ENCODE peak calls at places on chromosomes 5 and 9, in five cellular contexts. One of them, this sample, is unnamed.

GRCh38 chr5:170195876-170196275 is 36.9 kb upstream of the C5orf58 start:
- DNase-seq in endothelial cell of umbilical vein: no peak
- DNase-seq in GM23338: no peak
- DNase-seq in neural progenitor cell: peak; percentile 60
- DNase-seq in A673: peak; percentile 13
- DNase-seq in this sample: no peak

GRCh38 chr9:98031935-98032334 is 24.6 kb upstream of the NANS start:
- DNase-seq in GM23338: no peak
- DNase-seq in neural progenitor cell: no peak
- DNase-seq in endothelial cell of umbilical vein: no peak
- DNase-seq in A673: no peak
- DNase-seq in this sample: peak; percentile 73

GRCh38 chr5:143182901-143183820 is 220.3 kb downstream of the NR3C1 start:
- DNase-seq in endothelial cell of umbilical vein: peak; percentile 70
- DNase-seq in neural progenitor cell: no peak
- DNase-seq in A673: no peak
- DNase-seq in GM23338: no peak
- DNase-seq in this sample: no peak

GRCh38 chr9:121398374-121398773 is 28.3 kb upstream of the STOM start:
- DNase-seq in GM23338: no peak
- DNase-seq in neural progenitor cell: no peak
- DNase-seq in A673: no peak
- DNase-seq in endothelial cell of umbilical vein: peak; percentile 60
- DNase-seq in this sample: peak; percentile 100

GRCh38 chr9:134658378-134658955 is 16.9 kb downstream of the COL5A1 start:
- DNase-seq in A673: no peak
- DNase-seq in GM23338: no peak
- DNase-seq in endothelial cell of umbilical vein: no peak
- DNase-seq in neural progenitor cell: peak; percentile 45
- DNase-seq in this sample: no peak

GRCh38 chr5:155530046-155530445 is 516.5 kb downstream of the KIF4B start:
- DNase-seq in endothelial cell of umbilical vein: no peak
- DNase-seq in neural progenitor cell: no peak
- DNase-seq in A673: peak; percentile 1
- DNase-seq in GM23338: no peak
- DNase-seq in this sample: peak; percentile 25

GRCh38 chr5:2901511-2901910 is 150.0 kb upstream of the IRX2 start:
- DNase-seq in endothelial cell of umbilical vein: no peak
- DNase-seq in A673: no peak
- DNase-seq in neural progenitor cell: no peak
- DNase-seq in GM23338: no peak
- DNase-seq in this sample: no peak

GRCh38 chr9:111974092-111974681 is 77.6 kb downstream of the UGCG start:
- DNase-seq in A673: no peak
- DNase-seq in neural progenitor cell: no peak
- DNase-seq in endothelial cell of umbilical vein: peak; percentile 48
- DNase-seq in GM23338: no peak
- DNase-seq in this sample: peak; percentile 58

GRCh38 chr5:132025403-132025971 is 14.0 kb upstream of the ACSL6 start:
- DNase-seq in A673: no peak
- DNase-seq in neural progenitor cell: no peak
- DNase-seq in endothelial cell of umbilical vein: no peak
- DNase-seq in GM23338: no peak
- DNase-seq in this sample: no peak

GRCh38 chr9:105328872-105329728 is 84.6 kb downstream of the SLC44A1 start:
- DNase-seq in GM23338: no peak
- DNase-seq in endothelial cell of umbilical vein: no peak
- DNase-seq in A673: no peak
- DNase-seq in neural progenitor cell: no peak
- DNase-seq in this sample: no peak

GRCh38 chr9:131562032-131562959 is 17.0 kb downstream of the PRRT1B start:
- DNase-seq in endothelial cell of umbilical vein: no peak
- DNase-seq in GM23338: peak; percentile 58
- DNase-seq in neural progenitor cell: no peak
- DNase-seq in A673: peak; percentile 63
- DNase-seq in this sample: peak; percentile 62

GRCh38 chr9:13459071-13459470 is 179.6 kb upstream of the MPDZ start:
- DNase-seq in GM23338: no peak
- DNase-seq in endothelial cell of umbilical vein: peak; percentile 13
- DNase-seq in A673: no peak
- DNase-seq in neural progenitor cell: no peak
- DNase-seq in this sample: no peak

GRCh38 chr9:135998410-135999071 is 37.4 kb upstream of the UBAC1 start:
- DNase-seq in neural progenitor cell: no peak
- DNase-seq in endothelial cell of umbilical vein: no peak
- DNase-seq in GM23338: no peak
- DNase-seq in A673: no peak
- DNase-seq in this sample: no peak

GRCh38 chr9:121945281-121945680 is 147.8 kb downstream of the TTLL11 start:
- DNase-seq in neural progenitor cell: no peak
- DNase-seq in endothelial cell of umbilical vein: no peak
- DNase-seq in GM23338: no peak
- DNase-seq in A673: no peak
- DNase-seq in this sample: no peak

GRCh38 chr5:169576181-169576598 is 7.4 kb upstream of the SPDL1 start:
- DNase-seq in A673: no peak
- DNase-seq in endothelial cell of umbilical vein: no peak
- DNase-seq in neural progenitor cell: no peak
- DNase-seq in GM23338: no peak
- DNase-seq in this sample: peak; percentile 99

GRCh38 chr5:66658516-66658915 is 62.3 kb downstream of the MAST4 start:
- DNase-seq in endothelial cell of umbilical vein: no peak
- DNase-seq in neural progenitor cell: peak; percentile 6
- DNase-seq in A673: no peak
- DNase-seq in GM23338: no peak
- DNase-seq in this sample: no peak

GRCh38 chr5:66655395-66656324 is 59.5 kb downstream of the MAST4 start:
- DNase-seq in endothelial cell of umbilical vein: no peak
- DNase-seq in neural progenitor cell: peak; percentile 47
- DNase-seq in A673: no peak
- DNase-seq in GM23338: peak; percentile 44
- DNase-seq in this sample: peak; percentile 29

GRCh38 chr5:66660401-66660800 is 64.2 kb downstream of the MAST4 start:
- DNase-seq in neural progenitor cell: no peak
- DNase-seq in GM23338: no peak
- DNase-seq in endothelial cell of umbilical vein: no peak
- DNase-seq in A673: no peak
- DNase-seq in this sample: peak; percentile 75

GRCh38 chr5:66659780-66660179 is 63.6 kb downstream of the MAST4 start:
- DNase-seq in neural progenitor cell: no peak
- DNase-seq in GM23338: no peak
- DNase-seq in endothelial cell of umbilical vein: no peak
- DNase-seq in A673: no peak
- DNase-seq in this sample: no peak

GRCh38 chr5:66661149-66661548 is 65.0 kb downstream of the MAST4 start:
- DNase-seq in neural progenitor cell: no peak
- DNase-seq in GM23338: no peak
- DNase-seq in endothelial cell of umbilical vein: no peak
- DNase-seq in A673: no peak
- DNase-seq in this sample: peak; percentile 85
- TF ChIP-seq EZH2 in neural progenitor cell: no peak
- TF ChIP-seq EZH2 in GM23338: no peak
- TF ChIP-seq EZH2 in endothelial cell of umbilical vein: no peak
- TF ChIP-seq EZH2 in A673: no peak
- TF ChIP-seq EZH2 in this sample: no peak

GRCh38 chr5:42301349-42301748 is 121.9 kb upstream of the GHR start:
- DNase-seq in A673: no peak
- DNase-seq in GM23338: no peak
- DNase-seq in neural progenitor cell: no peak
- DNase-seq in endothelial cell of umbilical vein: no peak
- DNase-seq in this sample: peak; percentile 79
- TF ChIP-seq CTCF in A673: no peak
- TF ChIP-seq CTCF in GM23338: no peak
- TF ChIP-seq CTCF in neural progenitor cell: no peak
- TF ChIP-seq CTCF in endothelial cell of umbilical vein: no peak
- TF ChIP-seq CTCF in this sample: no peak

DNA sequence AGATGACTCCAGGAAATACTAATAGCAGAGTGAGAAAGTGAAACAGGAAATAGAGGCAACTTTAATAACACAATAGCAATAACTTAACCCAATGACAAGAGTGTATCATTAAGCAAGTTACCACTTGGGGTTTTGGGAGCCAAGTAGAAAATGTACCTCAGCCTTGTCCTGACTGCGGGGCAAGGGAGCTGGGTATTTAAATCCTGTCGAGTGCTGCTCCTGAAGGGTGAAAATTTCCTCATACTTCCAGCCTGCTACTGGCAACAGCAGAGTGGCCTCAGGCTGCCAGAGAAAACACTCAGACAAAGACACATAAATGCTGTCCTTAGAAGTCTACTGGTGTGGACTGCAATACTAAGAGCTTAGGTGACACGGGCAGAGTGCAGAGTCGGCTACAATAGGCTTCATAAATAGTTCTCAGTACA is 112.5 kb upstream of the EMB start:
- DNase-seq in endothelial cell of umbilical vein: no peak
- DNase-seq in neural progenitor cell: no peak
- DNase-seq in A673: peak; percentile 12
- DNase-seq in GM23338: no peak
- DNase-seq in this sample: no peak
- TF ChIP-seq EZH2 in endothelial cell of umbilical vein: no peak
- TF ChIP-seq EZH2 in neural progenitor cell: no peak
- TF ChIP-seq EZH2 in A673: no peak
- TF ChIP-seq EZH2 in GM23338: no peak
- TF ChIP-seq EZH2 in this sample: no peak

GRCh38 chr5:113040672-113041071 is 64.1 kb downstream of the DCP2 start:
- DNase-seq in neural progenitor cell: no peak
- DNase-seq in GM23338: no peak
- DNase-seq in A673: no peak
- DNase-seq in endothelial cell of umbilical vein: no peak
- DNase-seq in this sample: no peak

GRCh38 chr5:113039229-113039628 is 62.6 kb downstream of the DCP2 start:
- DNase-seq in neural progenitor cell: no peak
- DNase-seq in A673: no peak
- DNase-seq in endothelial cell of umbilical vein: no peak
- DNase-seq in GM23338: no peak
- DNase-seq in this sample: no peak

GRCh38 chr5:113036826-113037225 is 60.2 kb downstream of the DCP2 start:
- DNase-seq in neural progenitor cell: no peak
- DNase-seq in GM23338: no peak
- DNase-seq in endothelial cell of umbilical vein: no peak
- DNase-seq in A673: no peak
- DNase-seq in this sample: no peak

GRCh38 chr5:113038136-113038535 is 61.5 kb downstream of the DCP2 start:
- DNase-seq in A673: no peak
- DNase-seq in GM23338: no peak
- DNase-seq in endothelial cell of umbilical vein: no peak
- DNase-seq in neural progenitor cell: no peak
- DNase-seq in this sample: no peak

GRCh38 chr5:113038714-113039113 is 62.1 kb downstream of the DCP2 start:
- DNase-seq in A673: peak; percentile 11
- DNase-seq in GM23338: peak; percentile 24
- DNase-seq in neural progenitor cell: no peak
- DNase-seq in endothelial cell of umbilical vein: peak; percentile 48
- DNase-seq in this sample: peak; percentile 81
- TF ChIP-seq CTCF in A673: peak; percentile 17
- TF ChIP-seq CTCF in GM23338: peak; percentile 56
- TF ChIP-seq CTCF in neural progenitor cell: no peak
- TF ChIP-seq CTCF in endothelial cell of umbilical vein: peak; percentile 7
- TF ChIP-seq CTCF in this sample: no peak